ENCODE peak calls at places on chromosomes 5 and 9, in nine cellular contexts. Q is AG10803, U is BE2C, O is mucosa of descending colon, S is brain microvascular endothelial cell, E is thoracic aorta, Z is psoas muscle, K is DND-41, H is OCI-LY7. P is an unnamed sample.

GRCh38 chr5:38467353-38468040 is 88.9 kb downstream of the LIFR start:
- DNase-seq in Q (peak), U (no peak), O (no peak), S (no peak), E (peak), Z (peak), K (no peak), H (no peak), P (peak)

GRCh38 chr9:72065076-72065475 is 4.7 kb upstream of the C9orf57 start:
- DNase-seq in Q (no peak), U (no peak), O (no peak), S (no peak), E (no peak), Z (no peak), K (no peak), H (no peak), P (no peak)

GRCh38 chr5:96065577-96066385 is 104.1 kb upstream of the ELL2 start:
- DNase-seq in Q (no peak), U (no peak), O (no peak), S (no peak), E (no peak), Z (no peak), K (no peak), H (no peak), P (no peak)

GRCh38 chr5:126443374-126443851 is 20.2 kb downstream of the GRAMD2B start:
- DNase-seq in Q (no peak), U (no peak), O (no peak), S (no peak), E (no peak), Z (no peak), K (no peak), H (no peak), P (no peak)

GRCh38 chr9:13718539-13718938 is 439.0 kb upstream of the MPDZ start:
- DNase-seq in Q (no peak), U (no peak), O (no peak), S (no peak), E (no peak), Z (no peak), K (no peak), H (no peak), P (peak)

GRCh38 chr9:89428901-89429890 is 68.7 kb downstream of the SEMA4D start:
- DNase-seq in Q (no peak), U (no peak), O (no peak), S (no peak), E (no peak), Z (no peak), K (peak), H (peak), P (no peak)

GRCh38 chr9:107705521-107705920 is 216.0 kb upstream of the KLF4 start:
- DNase-seq in Q (no peak), U (no peak), O (no peak), S (no peak), E (no peak), Z (no peak), K (no peak), H (no peak), P (peak)

GRCh38 chr9:90103771-90104170 is 499.0 kb downstream of the GADD45G start:
- DNase-seq in Q (no peak), U (no peak), O (no peak), S (no peak), E (no peak), Z (no peak), K (no peak), H (no peak), P (no peak)

GRCh38 chr5:177490311-177490991 is 7.0 kb downstream of the PDLIM7 start:
- DNase-seq in Q (no peak), U (no peak), O (no peak), S (no peak), E (no peak), Z (no peak), K (no peak), H (no peak), P (no peak)

GRCh38 chr5:57042524-57042931 is 90.6 kb upstream of the MIER3 start:
- DNase-seq in Q (no peak), U (no peak), O (no peak), S (no peak), E (no peak), Z (no peak), K (no peak), H (no peak), P (no peak)

GRCh38 chr9:124676159-124676551 is 95.0 kb downstream of the NR6A1 start:
- DNase-seq in Q (peak), U (no peak), O (no peak), S (no peak), E (no peak), Z (no peak), K (no peak), H (no peak), P (no peak)

GRCh38 chr9:16105576-16105975 is 552.7 kb downstream of the CCDC171 start:
- DNase-seq in Q (no peak), U (no peak), O (no peak), S (no peak), E (no peak), Z (no peak), K (no peak), H (no peak), P (peak)

GRCh38 chr5:108801776-108802175 is 54.1 kb downstream of the FER start:
- DNase-seq in Q (peak), U (no peak), O (no peak), S (peak), E (no peak), Z (no peak), K (no peak), H (no peak), P (peak)

GRCh38 chr9:106980551-106981101 is 117.7 kb downstream of the ZNF462 start:
- DNase-seq in Q (no peak), U (no peak), O (no peak), S (peak), E (no peak), Z (no peak), K (no peak), H (peak), P (peak)

GRCh38 chr5:181246276-181247050 is 2.8 kb upstream of the RACK1 start:
- DNase-seq in Q (peak), U (peak), O (peak), S (peak), E (peak), Z (peak), K (peak), H (peak), P (peak)

GRCh38 chr5:40166757-40167156 is 513.0 kb upstream of the PTGER4 start:
- DNase-seq in Q (peak), U (no peak), O (no peak), S (no peak), E (no peak), Z (no peak), K (no peak), H (no peak), P (peak)

GRCh38 chr5:143652104-143652700 is 159.8 kb upstream of the HMHB1 start:
- DNase-seq in Q (peak), U (no peak), O (no peak), S (no peak), E (no peak), Z (no peak), K (no peak), H (no peak), P (peak)

GRCh38 chr5:148999741-149000140 is 63.1 kb downstream of the SH3TC2 start:
- DNase-seq in Q (no peak), U (no peak), O (no peak), S (no peak), E (no peak), Z (no peak), K (no peak), H (no peak), P (no peak)

GRCh38 chr5:78518365-78519197 is 130.0 kb downstream of the LHFPL2 start:
- DNase-seq in Q (peak), U (no peak), O (peak), S (peak), E (peak), Z (peak), K (no peak), H (no peak), P (peak)

GRCh38 chr9:137278061-137278912 is 761 bp downstream of the TOR4A start:
- DNase-seq in Q (no peak), U (no peak), O (peak), S (no peak), E (no peak), Z (peak), K (no peak), H (peak), P (no peak)

GRCh38 chr9:133973791-133974630 is 18.1 kb downstream of the VAV2 start:
- DNase-seq in Q (no peak), U (no peak), O (peak), S (no peak), E (no peak), Z (no peak), K (no peak), H (no peak), P (no peak)

GRCh38 chr5:14433202-14433601 is 148.4 kb upstream of the OTULINL start:
- DNase-seq in Q (no peak), U (no peak), O (no peak), S (no peak), E (no peak), Z (no peak), K (no peak), H (no peak), P (peak)

GRCh38 chr9:32589083-32589713 is 16.2 kb upstream of the NDUFB6 start:
- DNase-seq in Q (peak), U (no peak), O (no peak), S (peak), E (no peak), Z (no peak), K (no peak), H (peak), P (peak)

GRCh38 chr9:98039474-98040072 is 17.0 kb upstream of the NANS start:
- DNase-seq in Q (no peak), U (no peak), O (no peak), S (no peak), E (no peak), Z (no peak), K (no peak), H (peak), P (no peak)

GRCh38 chr5:33537240-33537639 is 96.5 kb downstream of the TARS1 start:
- DNase-seq in Q (no peak), U (no peak), O (no peak), S (no peak), E (no peak), Z (no peak), K (no peak), H (no peak), P (no peak)
- TF ChIP-seq CTCF in Q (no peak), U (no peak), O (no peak), S (no peak), E (no peak), Z (no peak), K (no peak), H (no peak), P (no peak)

GRCh38 chr5:87125796-87126195 is 141.9 kb upstream of the RASA1 start:
- DNase-seq in Q (peak), U (no peak), O (no peak), S (no peak), E (no peak), Z (no peak), K (no peak), H (no peak), P (no peak)

GRCh38 chr5:87122171-87122977 is 145.3 kb upstream of the RASA1 start:
- DNase-seq in Q (no peak), U (no peak), O (no peak), S (no peak), E (no peak), Z (no peak), K (no peak), H (no peak), P (no peak)

GRCh38 chr5:87120518-87121314 is 147.0 kb upstream of the RASA1 start:
- DNase-seq in Q (peak), U (no peak), O (no peak), S (peak), E (no peak), Z (no peak), K (no peak), H (no peak), P (peak)

GRCh38 chr5:87119588-87119987 is 148.1 kb upstream of the RASA1 start:
- DNase-seq in Q (no peak), U (no peak), O (no peak), S (no peak), E (no peak), Z (no peak), K (no peak), H (no peak), P (no peak)

DNA sequence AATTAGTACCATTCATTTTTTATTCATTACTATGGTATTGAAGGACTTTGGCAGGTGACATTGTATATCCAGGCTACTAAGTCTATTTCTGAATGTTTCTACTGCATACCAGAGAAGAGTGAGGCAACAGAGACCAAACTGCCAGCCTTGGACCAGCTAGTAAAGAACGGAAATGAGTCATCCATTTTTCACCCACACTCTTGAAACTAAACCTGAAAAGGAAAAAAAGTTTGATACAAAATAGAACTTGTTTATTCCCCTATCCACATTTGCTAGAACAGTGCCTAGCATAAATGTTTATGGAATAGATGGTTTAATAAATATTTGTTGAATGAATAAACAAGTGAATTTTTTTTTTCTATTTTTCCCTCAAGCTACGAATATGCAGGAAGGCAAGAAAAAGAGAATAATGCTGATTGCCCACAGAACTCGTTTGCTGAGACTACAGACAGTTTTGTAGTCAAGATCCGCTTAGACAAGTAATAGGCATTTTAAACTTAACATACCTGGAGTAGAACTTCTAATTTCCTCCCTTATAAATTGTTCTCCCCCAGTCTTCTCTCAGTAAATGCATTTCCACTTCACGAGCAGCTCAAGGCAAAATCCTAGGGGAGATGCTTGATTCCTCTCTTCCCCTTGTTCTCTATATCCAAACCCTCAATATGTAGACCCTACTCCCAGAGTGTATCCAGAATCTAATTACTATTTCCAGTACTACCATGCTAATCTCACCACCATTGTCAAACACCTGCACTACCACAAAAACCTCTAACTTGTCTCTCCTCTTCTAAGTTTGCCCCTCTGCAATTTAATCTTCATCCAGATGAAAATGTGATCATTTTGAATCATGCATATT is 146.1 kb upstream of the RASA1 start:
- DNase-seq in Q (peak), U (no peak), O (no peak), S (peak), E (peak), Z (no peak), K (peak), H (peak), P (peak)
- H3K4me3 ChIP-seq in Q (no peak), U (no peak), O (no peak), S (no peak), E (peak), Z (no peak), K (no peak), H (no peak), P (no peak)

GRCh38 chr5:155906046-155906445 is 420.9 kb upstream of the SGCD start:
- DNase-seq in Q (no peak), U (no peak), O (no peak), S (no peak), E (no peak), Z (no peak), K (no peak), H (peak), P (no peak)
- TF ChIP-seq CTCF in Q (no peak), U (no peak), O (no peak), S (no peak), E (no peak), Z (no peak), K (no peak), H (no peak), P (no peak)

GRCh38 chr9:70413798-70414775 is at the start of gene KLF9:
- DNase-seq in Q (peak), U (peak), O (peak), S (peak), E (peak), Z (peak), K (no peak), H (peak), P (peak)
- H3K4me3 ChIP-seq in Q (peak), U (peak), O (peak), S (peak), E (peak), Z (peak), K (no peak), H (peak), P (peak)

GRCh38 chr5:6712136-6712581 is 1.1 kb upstream of the TENT4A start:
- DNase-seq in Q (peak), U (peak), O (peak), S (peak), E (peak), Z (peak), K (peak), H (peak), P (peak)
- TF ChIP-seq CTCF in Q (no peak), U (no peak), O (no peak), S (no peak), E (peak), Z (no peak), K (peak), H (no peak), P (peak)

DNA sequence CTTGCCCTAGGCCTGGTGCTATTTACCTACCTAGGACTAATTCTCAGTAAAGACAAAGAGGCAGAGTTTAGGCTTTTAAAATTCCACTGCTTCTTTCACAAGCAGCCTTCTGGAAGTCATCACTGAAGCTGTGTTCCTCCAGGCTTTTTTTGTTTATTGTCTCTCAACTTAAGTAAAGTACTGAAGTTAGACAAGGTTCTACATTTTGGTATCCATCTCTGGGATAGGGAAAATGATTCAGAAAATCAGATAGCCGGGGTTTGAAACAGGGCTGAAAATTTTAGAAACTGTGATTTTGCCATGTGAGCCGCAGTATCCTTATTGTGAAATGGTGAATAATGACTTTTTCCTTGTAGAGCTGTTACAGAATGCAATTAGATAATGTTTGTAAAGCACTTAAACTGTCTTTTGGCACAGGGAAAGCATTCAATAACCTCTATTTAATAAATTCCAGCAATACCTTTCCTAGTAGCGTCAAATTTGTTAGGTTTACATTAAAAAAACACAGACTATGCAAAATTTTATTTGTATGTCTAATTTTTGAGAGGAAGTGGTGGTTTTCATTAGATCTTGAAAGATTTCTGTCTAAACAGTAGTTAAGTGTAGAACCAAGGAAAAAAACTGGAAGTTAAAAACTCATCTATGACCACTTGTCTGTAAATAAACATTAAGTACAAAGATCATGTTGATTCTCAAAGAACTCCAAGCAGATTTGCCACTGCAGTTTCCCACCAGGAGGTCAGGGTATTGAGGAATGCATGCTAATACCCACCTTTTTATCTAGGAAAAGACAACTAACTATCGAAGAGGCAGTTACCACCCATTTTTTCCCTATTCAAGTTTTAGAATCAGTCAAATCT is 2.2 kb downstream of the STOM start:
- DNase-seq in Q (peak), U (no peak), O (no peak), S (no peak), E (no peak), Z (no peak), K (no peak), H (no peak), P (no peak)
- H3K4me3 ChIP-seq in Q (peak), U (no peak), O (no peak), S (no peak), E (peak), Z (peak), K (no peak), H (no peak), P (no peak)

GRCh38 chr5:42749020-42749419 is 7.6 kb upstream of the CCDC152 start:
- DNase-seq in Q (no peak), U (no peak), O (no peak), S (peak), E (no peak), Z (no peak), K (no peak), H (no peak), P (no peak)

GRCh38 chr5:42745856-42746255 is 10.8 kb upstream of the CCDC152 start:
- DNase-seq in Q (no peak), U (no peak), O (no peak), S (no peak), E (no peak), Z (no peak), K (no peak), H (no peak), P (no peak)

GRCh38 chr5:42750507-42750906 is 6.1 kb upstream of the CCDC152 start:
- DNase-seq in Q (no peak), U (no peak), O (no peak), S (no peak), E (no peak), Z (no peak), K (no peak), H (no peak), P (no peak)

GRCh38 chr5:42740920-42741319 is 15.7 kb upstream of the CCDC152 start:
- DNase-seq in Q (no peak), U (no peak), O (no peak), S (no peak), E (no peak), Z (no peak), K (no peak), H (no peak), P (no peak)

GRCh38 chr5:42745426-42745825 is 11.2 kb upstream of the CCDC152 start:
- DNase-seq in Q (no peak), U (no peak), O (no peak), S (no peak), E (no peak), Z (no peak), K (no peak), H (peak), P (no peak)
- TF ChIP-seq CTCF in Q (peak), U (no peak), O (no peak), S (peak), E (peak), Z (peak), K (peak), H (peak), P (peak)

GRCh38 chr9:27633754-27634153 is 60.5 kb upstream of the C9orf72 start:
- DNase-seq in Q (no peak), U (no peak), O (no peak), S (no peak), E (no peak), Z (no peak), K (no peak), H (no peak), P (no peak)
- H3K4me3 ChIP-seq in Q (no peak), U (no peak), O (no peak), S (no peak), E (no peak), Z (no peak), K (no peak), H (no peak), P (no peak)

GRCh38 chr9:135474915-135475314 is 4.7 kb upstream of the PPP1R26 start:
- DNase-seq in Q (no peak), U (peak), O (peak), S (no peak), E (no peak), Z (no peak), K (no peak), H (peak), P (no peak)
- TF ChIP-seq CTCF in Q (peak), U (peak), O (no peak), S (peak), E (no peak), Z (no peak), K (peak), H (peak), P (peak)

GRCh38 chr9:34047864-34048729 is 590 bp downstream of the UBAP2 start:
- DNase-seq in Q (no peak), U (peak), O (peak), S (no peak), E (no peak), Z (peak), K (peak), H (peak), P (no peak)

GRCh38 chr9:34049630-34050384 is 1.1 kb upstream of the UBAP2 start:
- DNase-seq in Q (no peak), U (no peak), O (no peak), S (no peak), E (no peak), Z (no peak), K (peak), H (no peak), P (no peak)

GRCh38 chr9:34046784-34047379 is 1.8 kb downstream of the UBAP2 start:
- DNase-seq in Q (no peak), U (no peak), O (no peak), S (no peak), E (no peak), Z (no peak), K (peak), H (peak), P (no peak)

GRCh38 chr9:34048730-34049629 is at the start of gene UBAP2:
- DNase-seq in Q (peak), U (peak), O (peak), S (peak), E (peak), Z (peak), K (peak), H (peak), P (peak)

DNA sequence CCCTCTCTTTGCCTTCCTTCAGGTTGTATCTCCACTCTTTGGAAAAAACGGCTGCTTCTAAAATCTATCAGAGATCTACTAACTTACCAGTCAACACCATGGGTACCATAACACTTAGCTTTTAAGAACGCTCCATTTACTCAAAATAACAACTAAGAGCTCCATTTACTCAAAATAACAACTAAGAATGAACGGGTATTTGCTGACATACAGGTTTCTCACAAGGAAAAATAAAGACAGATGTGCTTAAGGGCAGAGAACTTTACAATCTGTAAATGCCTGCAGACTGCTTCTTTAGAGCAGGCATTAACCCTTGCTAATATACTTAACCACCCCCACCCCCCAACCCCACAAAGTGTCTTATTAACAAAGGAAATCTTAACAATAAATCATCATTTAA is 2.8 kb downstream of the UBAP2 start:
- DNase-seq in Q (no peak), U (no peak), O (no peak), S (no peak), E (no peak), Z (no peak), K (no peak), H (no peak), P (no peak)
- H3K4me3 ChIP-seq in Q (no peak), U (no peak), O (no peak), S (no peak), E (no peak), Z (no peak), K (no peak), H (peak), P (no peak)

P was measured in astrocyte of the spinal cord.